ENCODE peak calls at places on chromosomes 13 and 19, in eight cellular contexts. One of them, this sample, is unnamed.

GRCh38 chr19:29666634-29667389 is 1.6 kb downstream of the PLEKHF1 start:
- DNase-seq in ovary: peak
- DNase-seq in HepG2: peak
- DNase-seq in cardiac muscle cell: peak
- DNase-seq in endodermal cell: peak
- DNase-seq in Peyer's patch: peak
- DNase-seq in BE2C: no peak
- DNase-seq in astrocyte: peak
- DNase-seq in this sample: no peak

GRCh38 chr13:27372896-27373295 is 51.5 kb upstream of the GTF3A start:
- DNase-seq in HepG2: peak
- DNase-seq in cardiac muscle cell: peak
- DNase-seq in BE2C: peak
- DNase-seq in ovary: no peak
- DNase-seq in astrocyte: no peak
- DNase-seq in endodermal cell: no peak
- DNase-seq in Peyer's patch: peak
- DNase-seq in this sample: no peak

GRCh38 chr19:46639356-46640061 is 3.5 kb upstream of the GNG8 start:
- DNase-seq in astrocyte: peak
- DNase-seq in ovary: peak
- DNase-seq in BE2C: peak
- DNase-seq in cardiac muscle cell: peak
- DNase-seq in HepG2: no peak
- DNase-seq in Peyer's patch: no peak
- DNase-seq in endodermal cell: no peak
- DNase-seq in this sample: peak

GRCh38 chr19:41228486-41228885 is 9.5 kb downstream of the AXL start:
- DNase-seq in ovary: no peak
- DNase-seq in HepG2: no peak
- DNase-seq in Peyer's patch: no peak
- DNase-seq in cardiac muscle cell: no peak
- DNase-seq in endodermal cell: no peak
- DNase-seq in astrocyte: no peak
- DNase-seq in BE2C: no peak
- DNase-seq in this sample: no peak

GRCh38 chr19:3178377-3178972 is at the start of gene S1PR4:
- DNase-seq in astrocyte: no peak
- DNase-seq in endodermal cell: no peak
- DNase-seq in Peyer's patch: peak
- DNase-seq in cardiac muscle cell: no peak
- DNase-seq in HepG2: no peak
- DNase-seq in BE2C: no peak
- DNase-seq in ovary: no peak
- DNase-seq in this sample: peak

GRCh38 chr19:50173144-50173543 is 10.1 kb upstream of the IZUMO2 start:
- DNase-seq in Peyer's patch: peak
- DNase-seq in ovary: no peak
- DNase-seq in BE2C: no peak
- DNase-seq in cardiac muscle cell: no peak
- DNase-seq in endodermal cell: no peak
- DNase-seq in astrocyte: no peak
- DNase-seq in HepG2: no peak
- DNase-seq in this sample: peak

GRCh38 chr13:114154476-114154875 is 22.1 kb upstream of the RASA3 start:
- DNase-seq in cardiac muscle cell: no peak
- DNase-seq in BE2C: no peak
- DNase-seq in Peyer's patch: no peak
- DNase-seq in astrocyte: no peak
- DNase-seq in endodermal cell: no peak
- DNase-seq in ovary: no peak
- DNase-seq in HepG2: no peak
- DNase-seq in this sample: no peak

GRCh38 chr13:109113427-109113826 is 484.0 kb downstream of the MYO16 start:
- DNase-seq in astrocyte: peak
- DNase-seq in cardiac muscle cell: no peak
- DNase-seq in HepG2: no peak
- DNase-seq in ovary: no peak
- DNase-seq in BE2C: no peak
- DNase-seq in endodermal cell: no peak
- DNase-seq in Peyer's patch: no peak
- DNase-seq in this sample: no peak

GRCh38 chr19:38650180-38650775 is 2.8 kb downstream of the ACTN4 start:
- DNase-seq in cardiac muscle cell: no peak
- DNase-seq in BE2C: no peak
- DNase-seq in ovary: no peak
- DNase-seq in astrocyte: no peak
- DNase-seq in HepG2: no peak
- DNase-seq in endodermal cell: peak
- DNase-seq in Peyer's patch: peak
- DNase-seq in this sample: no peak

GRCh38 chr19:17334414-17335409 is at the start of gene ANO8:
- DNase-seq in Peyer's patch: peak
- DNase-seq in ovary: peak
- DNase-seq in BE2C: peak
- DNase-seq in astrocyte: peak
- DNase-seq in cardiac muscle cell: peak
- DNase-seq in HepG2: peak
- DNase-seq in endodermal cell: peak
- DNase-seq in this sample: peak

GRCh38 chr19:5993516-5994406 is 15.8 kb upstream of the RANBP3 start:
- DNase-seq in astrocyte: no peak
- DNase-seq in ovary: no peak
- DNase-seq in endodermal cell: no peak
- DNase-seq in cardiac muscle cell: no peak
- DNase-seq in HepG2: no peak
- DNase-seq in BE2C: peak
- DNase-seq in Peyer's patch: no peak
- DNase-seq in this sample: no peak

GRCh38 chr19:38394488-38394887 is 6.0 kb downstream of the SPRED3 start:
- DNase-seq in BE2C: no peak
- DNase-seq in endodermal cell: peak
- DNase-seq in HepG2: peak
- DNase-seq in ovary: no peak
- DNase-seq in astrocyte: no peak
- DNase-seq in Peyer's patch: peak
- DNase-seq in cardiac muscle cell: peak
- DNase-seq in this sample: peak

GRCh38 chr19:5234412-5234811 is 106.2 kb downstream of the PTPRS start:
- DNase-seq in ovary: no peak
- DNase-seq in Peyer's patch: no peak
- DNase-seq in astrocyte: no peak
- DNase-seq in endodermal cell: no peak
- DNase-seq in BE2C: no peak
- DNase-seq in cardiac muscle cell: no peak
- DNase-seq in HepG2: no peak
- DNase-seq in this sample: no peak

DNA sequence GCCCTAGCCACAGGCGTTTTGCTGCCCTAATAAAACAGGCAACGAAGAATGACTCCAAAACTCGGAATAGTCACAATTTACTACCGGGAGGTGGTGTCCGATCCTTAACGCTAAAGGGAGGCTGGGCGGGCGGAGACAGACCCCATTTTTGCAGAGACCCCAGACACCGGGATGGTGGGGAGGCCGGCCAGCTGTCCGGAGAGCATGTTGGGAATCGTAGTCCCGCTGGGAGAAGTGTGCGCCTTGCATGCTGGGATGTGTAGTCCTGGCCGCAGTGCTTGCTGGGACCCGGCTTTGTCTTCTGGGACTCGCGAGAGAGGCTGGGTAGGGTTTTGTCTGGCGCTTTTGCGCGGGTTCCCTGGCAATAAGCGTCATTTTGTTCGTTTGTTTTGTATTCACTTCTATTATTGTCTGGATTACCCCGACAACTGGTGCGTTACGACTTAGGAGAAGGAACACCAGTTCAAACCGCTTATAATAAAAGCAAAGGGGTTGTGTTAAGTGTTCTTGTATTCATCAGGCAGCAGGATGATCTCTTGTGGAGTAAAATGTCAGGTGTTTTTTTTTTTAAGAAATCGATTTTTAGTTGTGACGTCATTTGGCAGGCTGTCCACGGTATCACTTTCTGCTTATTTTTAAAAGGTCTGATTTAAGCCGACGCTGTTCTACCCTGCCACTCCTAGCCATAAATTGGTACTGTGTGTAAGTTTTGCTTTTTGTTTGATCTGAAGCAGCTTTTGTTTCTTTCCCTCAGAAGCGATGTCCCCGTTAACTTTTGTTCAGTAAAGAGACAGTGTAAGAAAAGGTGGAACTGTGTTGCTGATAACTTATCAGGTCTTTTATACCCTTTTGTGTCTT is 676 bp upstream of the HSPH1 start:
- DNase-seq in endodermal cell: peak
- DNase-seq in Peyer's patch: peak
- DNase-seq in astrocyte: peak
- DNase-seq in cardiac muscle cell: peak
- DNase-seq in ovary: peak
- DNase-seq in HepG2: peak
- DNase-seq in BE2C: peak
- DNase-seq in this sample: peak
- TF ChIP-seq CTCF in endodermal cell: no peak
- TF ChIP-seq CTCF in Peyer's patch: no peak
- TF ChIP-seq CTCF in astrocyte: no peak
- TF ChIP-seq CTCF in cardiac muscle cell: no peak
- TF ChIP-seq CTCF in ovary: no peak
- TF ChIP-seq CTCF in HepG2: no peak
- TF ChIP-seq CTCF in BE2C: no peak
- TF ChIP-seq CTCF in this sample: no peak

GRCh38 chr19:11767633-11768133 is 883 bp downstream of the ZNF441 start:
- DNase-seq in HepG2: peak
- DNase-seq in BE2C: peak
- DNase-seq in Peyer's patch: peak
- DNase-seq in ovary: peak
- DNase-seq in astrocyte: peak
- DNase-seq in endodermal cell: peak
- DNase-seq in cardiac muscle cell: peak
- DNase-seq in this sample: peak
- TF ChIP-seq CTCF in HepG2: no peak
- TF ChIP-seq CTCF in BE2C: no peak
- TF ChIP-seq CTCF in Peyer's patch: no peak
- TF ChIP-seq CTCF in ovary: no peak
- TF ChIP-seq CTCF in astrocyte: no peak
- TF ChIP-seq CTCF in endodermal cell: no peak
- TF ChIP-seq CTCF in cardiac muscle cell: no peak
- TF ChIP-seq CTCF in this sample: no peak

GRCh38 chr13:110444226-110444653 is 117.3 kb downstream of the RAB20 start:
- DNase-seq in endodermal cell: no peak
- DNase-seq in BE2C: no peak
- DNase-seq in HepG2: no peak
- DNase-seq in ovary: no peak
- DNase-seq in astrocyte: peak
- DNase-seq in Peyer's patch: no peak
- DNase-seq in cardiac muscle cell: no peak
- DNase-seq in this sample: peak
- TF ChIP-seq CTCF in endodermal cell: no peak
- TF ChIP-seq CTCF in BE2C: peak
- TF ChIP-seq CTCF in HepG2: peak
- TF ChIP-seq CTCF in ovary: no peak
- TF ChIP-seq CTCF in astrocyte: peak
- TF ChIP-seq CTCF in Peyer's patch: peak
- TF ChIP-seq CTCF in cardiac muscle cell: peak
- TF ChIP-seq CTCF in this sample: peak

DNA sequence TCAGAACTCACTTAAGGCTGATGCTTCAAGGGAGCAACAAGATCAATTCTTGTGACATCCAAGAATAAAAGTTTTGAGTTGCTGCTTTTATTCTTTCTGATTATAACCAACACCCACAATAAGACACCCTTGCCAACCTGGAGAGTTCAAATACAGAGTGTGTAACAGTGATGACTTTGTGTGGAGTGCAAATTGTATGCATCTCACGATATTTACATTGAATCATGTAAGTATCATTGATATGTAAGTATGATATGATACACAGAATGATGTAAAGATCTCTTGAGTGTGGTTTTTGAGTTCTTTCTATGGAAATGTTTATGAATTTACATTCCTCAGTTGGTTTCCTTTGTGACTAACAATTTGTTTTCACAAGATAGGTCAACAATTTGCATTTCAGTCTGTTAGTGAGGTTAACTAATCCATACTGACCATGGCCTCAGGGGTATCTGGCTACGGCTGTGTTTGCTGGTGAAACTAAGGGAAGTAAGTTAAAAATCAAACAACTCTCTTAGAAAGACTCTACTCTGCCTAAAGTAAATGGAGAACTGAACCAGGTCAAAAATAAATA is 12.4 kb downstream of the LHFPL6 start:
- DNase-seq in cardiac muscle cell: no peak
- DNase-seq in astrocyte: no peak
- DNase-seq in endodermal cell: no peak
- DNase-seq in Peyer's patch: no peak
- DNase-seq in BE2C: no peak
- DNase-seq in HepG2: no peak
- DNase-seq in ovary: no peak
- DNase-seq in this sample: no peak
- TF ChIP-seq CTCF in cardiac muscle cell: no peak
- TF ChIP-seq CTCF in astrocyte: no peak
- TF ChIP-seq CTCF in endodermal cell: no peak
- TF ChIP-seq CTCF in Peyer's patch: no peak
- TF ChIP-seq CTCF in BE2C: no peak
- TF ChIP-seq CTCF in HepG2: no peak
- TF ChIP-seq CTCF in ovary: no peak
- TF ChIP-seq CTCF in this sample: no peak

GRCh38 chr13:21998279-21998678 is 327.4 kb downstream of the FGF9 start:
- DNase-seq in endodermal cell: no peak
- DNase-seq in Peyer's patch: no peak
- DNase-seq in BE2C: no peak
- DNase-seq in cardiac muscle cell: peak
- DNase-seq in ovary: no peak
- DNase-seq in astrocyte: no peak
- DNase-seq in HepG2: peak
- DNase-seq in this sample: no peak
- TF ChIP-seq CTCF in endodermal cell: peak
- TF ChIP-seq CTCF in Peyer's patch: no peak
- TF ChIP-seq CTCF in BE2C: no peak
- TF ChIP-seq CTCF in cardiac muscle cell: no peak
- TF ChIP-seq CTCF in ovary: no peak
- TF ChIP-seq CTCF in astrocyte: no peak
- TF ChIP-seq CTCF in HepG2: no peak
- TF ChIP-seq CTCF in this sample: no peak